ENCODE peak calls at places on chromosomes 16 and 17, in nine cellular contexts. N, K, G, I, J, B, L, S and E are unnamed samples.

GRCh38 chr16:19532601-19533000 is 8.9 kb downstream of the CCP110 start:
- DNase-seq in N (no peak), K (no peak), G (no peak), I (no peak), J (no peak), B (no peak), L (no peak), S (no peak), E (no peak)

GRCh38 chr17:21689604-21690003 is 2.7 kb upstream of the KCNJ18 start:
- DNase-seq in N (no peak), K (peak), G (peak), I (peak), J (peak), B (peak), L (no peak), S (no peak), E (no peak)

GRCh38 chr17:75920045-75920560 is 15.4 kb upstream of the MRPL38 start:
- DNase-seq in N (no peak), K (no peak), G (no peak), I (peak), J (no peak), B (peak), L (no peak), S (no peak), E (no peak)

GRCh38 chr16:83305092-83305491 is 502.7 kb upstream of the HSBP1 start:
- DNase-seq in N (no peak), K (peak), G (no peak), I (peak), J (peak), B (no peak), L (no peak), S (no peak), E (no peak)

GRCh38 chr17:55757659-55758058 is 6.8 kb downstream of the PCTP start:
- DNase-seq in N (peak), K (no peak), G (no peak), I (no peak), J (no peak), B (no peak), L (no peak), S (no peak), E (no peak)

GRCh38 chr17:40903129-40903847 is 18.2 kb upstream of the KRT20 start:
- DNase-seq in N (peak), K (peak), G (no peak), I (no peak), J (no peak), B (no peak), L (no peak), S (no peak), E (no peak)

GRCh38 chr16:66516172-66516807 is 33.6 kb downstream of the TK2 start:
- DNase-seq in N (no peak), K (no peak), G (no peak), I (peak), J (no peak), B (no peak), L (no peak), S (no peak), E (no peak)

GRCh38 chr17:11950771-11951519 is 46.3 kb downstream of the ZNF18 start:
- DNase-seq in N (no peak), K (peak), G (no peak), I (no peak), J (no peak), B (no peak), L (no peak), S (no peak), E (no peak)

GRCh38 chr16:50309527-50310307 is 43.4 kb downstream of the ADCY7 start:
- DNase-seq in N (no peak), K (peak), G (no peak), I (peak), J (no peak), B (peak), L (no peak), S (no peak), E (no peak)

GRCh38 chr17:1109606-1110523 is 69.9 kb downstream of the ABR start:
- DNase-seq in N (no peak), K (peak), G (peak), I (peak), J (no peak), B (peak), L (peak), S (peak), E (no peak)

GRCh38 chr16:84929421-84930297 is 81.7 kb downstream of the ZDHHC7 start:
- DNase-seq in N (no peak), K (no peak), G (peak), I (peak), J (no peak), B (no peak), L (no peak), S (no peak), E (no peak)

GRCh38 chr16:55294947-55295346 is 29.1 kb upstream of the IRX6 start:
- DNase-seq in N (no peak), K (no peak), G (peak), I (no peak), J (no peak), B (no peak), L (no peak), S (no peak), E (no peak)

GRCh38 chr17:58520843-58521430 is 6.5 kb upstream of the MTMR4 start:
- DNase-seq in N (no peak), K (peak), G (no peak), I (peak), J (no peak), B (no peak), L (no peak), S (peak), E (peak)

GRCh38 chr16:1330260-1330914 is 3.1 kb upstream of the BAIAP3 start:
- DNase-seq in N (no peak), K (no peak), G (no peak), I (no peak), J (no peak), B (no peak), L (no peak), S (no peak), E (no peak)

GRCh38 chr17:41905172-41905571 is 13.6 kb downstream of the ACLY start:
- DNase-seq in N (no peak), K (no peak), G (no peak), I (no peak), J (no peak), B (no peak), L (no peak), S (no peak), E (no peak)

GRCh38 chr17:20304961-20305360 is 162.4 kb downstream of the LGALS9B start:
- DNase-seq in N (no peak), K (no peak), G (no peak), I (no peak), J (no peak), B (no peak), L (no peak), S (no peak), E (no peak)

GRCh38 chr17:20791626-20792025 is 212.1 kb downstream of the CDRT15L2 start:
- DNase-seq in N (no peak), K (no peak), G (no peak), I (no peak), J (no peak), B (no peak), L (no peak), S (no peak), E (no peak)

GRCh38 chr17:27544350-27545131 is 86.4 kb upstream of the LGALS9 start:
- DNase-seq in N (peak), K (peak), G (no peak), I (peak), J (peak), B (no peak), L (no peak), S (no peak), E (peak)

GRCh38 chr16:29899516-29900101 is at the start of gene SEZ6L2:
- DNase-seq in N (peak), K (peak), G (no peak), I (peak), J (peak), B (peak), L (no peak), S (peak), E (no peak)

GRCh38 chr17:79005063-79005861 is 4.3 kb downstream of the CANT1 start:
- DNase-seq in N (no peak), K (no peak), G (no peak), I (peak), J (no peak), B (no peak), L (no peak), S (no peak), E (no peak)

GRCh38 chr16:82633964-82634600 is 7.3 kb downstream of the CDH13 start:
- DNase-seq in N (no peak), K (peak), G (peak), I (peak), J (no peak), B (no peak), L (no peak), S (no peak), E (no peak)

GRCh38 chr16:26365555-26365954 is 673.8 kb downstream of the HS3ST4 start:
- DNase-seq in N (no peak), K (no peak), G (no peak), I (no peak), J (no peak), B (no peak), L (no peak), S (no peak), E (no peak)

GRCh38 chr17:37273419-37274051 is 102.2 kb upstream of the C17orf78 start:
- DNase-seq in N (no peak), K (no peak), G (no peak), I (no peak), J (no peak), B (no peak), L (no peak), S (no peak), E (no peak)

DNA sequence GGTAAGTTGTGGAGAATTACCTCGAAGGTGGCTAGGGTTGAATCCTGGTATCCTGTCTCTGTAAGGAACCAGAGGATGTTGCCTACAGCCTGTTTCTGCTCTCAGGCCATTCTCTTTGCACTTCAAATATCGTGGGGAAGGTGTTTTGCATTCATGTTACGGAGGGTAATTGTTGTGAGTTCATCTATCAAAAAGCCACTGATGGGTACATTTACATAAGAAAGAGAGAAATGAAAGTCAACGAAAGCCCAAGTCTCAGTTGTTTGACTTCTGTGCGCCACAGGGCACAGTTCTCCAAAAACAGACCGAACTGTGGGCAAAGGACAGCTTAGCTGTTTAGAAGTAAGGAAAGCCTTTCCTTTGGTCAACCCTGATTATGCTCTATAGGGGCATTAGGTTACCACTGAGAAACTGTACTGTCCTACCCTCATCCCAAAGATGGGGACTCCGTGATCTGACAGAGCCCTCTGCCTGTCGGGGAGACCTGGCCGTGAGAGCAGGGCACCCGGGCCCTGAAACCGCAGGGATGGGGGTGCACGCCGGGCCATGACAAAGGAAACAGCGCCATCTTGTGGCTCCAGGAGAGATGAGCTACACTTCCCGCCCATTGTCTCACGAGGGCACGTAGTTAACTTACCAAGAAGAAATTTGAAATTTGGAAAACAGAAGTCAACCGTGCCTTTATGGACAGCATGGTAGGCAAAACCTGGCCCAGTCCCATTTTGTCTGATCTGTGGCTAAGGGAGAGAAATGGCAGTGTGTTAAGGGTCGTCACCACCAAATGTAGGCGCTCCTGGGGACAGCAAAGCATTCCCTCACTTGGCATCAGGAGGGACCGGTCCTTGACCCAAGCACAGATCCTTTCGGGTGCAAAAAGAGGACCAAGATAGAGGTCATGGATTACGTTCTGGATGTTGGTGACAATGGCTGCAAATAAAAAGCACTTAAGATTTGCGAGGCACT is 74.5 kb upstream of the DYNLRB2 start:
- DNase-seq in N (peak), K (peak), G (peak), I (peak), J (peak), B (peak), L (peak), S (peak), E (peak)
- TF ChIP-seq CTCF in N (peak), K (peak), G (peak), I (peak), J (peak), B (peak), L (peak), S (peak), E (peak)

GRCh38 chr17:65556014-65556909 is 5.2 kb downstream of the AXIN2 start:
- DNase-seq in N (peak), K (peak), G (peak), I (peak), J (peak), B (peak), L (peak), S (peak), E (peak)

GRCh38 chr17:65553646-65554567 is 7.5 kb downstream of the AXIN2 start:
- DNase-seq in N (no peak), K (no peak), G (no peak), I (no peak), J (no peak), B (no peak), L (no peak), S (no peak), E (no peak)

GRCh38 chr17:65556910-65557348 is 4.5 kb downstream of the AXIN2 start:
- DNase-seq in N (no peak), K (no peak), G (no peak), I (peak), J (no peak), B (no peak), L (no peak), S (no peak), E (no peak)

GRCh38 chr17:65553009-65553645 is 8.3 kb downstream of the AXIN2 start:
- DNase-seq in N (no peak), K (no peak), G (no peak), I (peak), J (no peak), B (no peak), L (no peak), S (no peak), E (no peak)

GRCh38 chr17:65554568-65555223 is 6.8 kb downstream of the AXIN2 start:
- DNase-seq in N (no peak), K (no peak), G (peak), I (peak), J (no peak), B (peak), L (no peak), S (no peak), E (no peak)
- TF ChIP-seq CTCF in N (no peak), K (no peak), G (peak), I (peak), J (peak), B (no peak), L (no peak), S (no peak), E (no peak)

GRCh38 chr16:89325861-89326471 is 108.5 kb downstream of the ZNF778 start:
- DNase-seq in N (peak), K (peak), G (no peak), I (peak), J (no peak), B (peak), L (no peak), S (no peak), E (no peak)
- TF ChIP-seq CTCF in N (no peak), K (no peak), G (no peak), I (no peak), J (no peak), B (no peak), L (no peak), S (no peak), E (no peak)

DNA sequence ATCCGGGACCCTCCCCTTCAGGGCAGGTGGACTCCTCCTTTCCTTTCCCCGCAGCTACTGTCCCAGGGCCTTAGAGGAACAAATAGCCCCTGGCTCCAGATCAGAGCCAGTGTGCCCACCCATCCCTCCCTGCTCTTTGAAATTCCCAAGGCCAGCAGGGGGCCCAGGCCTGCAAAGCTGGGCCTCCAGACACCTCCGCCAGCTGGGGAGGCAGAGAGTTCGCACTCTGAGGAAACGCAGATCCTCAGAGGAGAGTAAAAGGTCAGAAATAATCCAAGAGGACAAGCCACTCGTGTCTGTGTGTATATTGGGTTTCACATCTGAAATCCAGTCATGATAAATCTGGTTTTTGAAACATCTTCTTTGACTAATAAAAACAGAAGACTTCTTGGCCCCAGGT is 44.7 kb upstream of the TBX2 start:
- DNase-seq in N (no peak), K (no peak), G (no peak), I (no peak), J (no peak), B (no peak), L (no peak), S (no peak), E (no peak)
- TF ChIP-seq CTCF in N (no peak), K (no peak), G (no peak), I (no peak), J (no peak), B (no peak), L (peak), S (no peak), E (no peak)

GRCh38 chr17:80650339-80650672 is 105.7 kb downstream of the RPTOR start:
- DNase-seq in N (no peak), K (no peak), G (no peak), I (no peak), J (no peak), B (no peak), L (no peak), S (no peak), E (no peak)
- TF ChIP-seq CTCF in N (no peak), K (no peak), G (no peak), I (no peak), J (no peak), B (no peak), L (no peak), S (no peak), E (no peak)

GRCh38 chr16:57024894-57025680 is 35.7 kb downstream of the NLRC5 start:
- DNase-seq in N (no peak), K (no peak), G (no peak), I (no peak), J (no peak), B (no peak), L (no peak), S (no peak), E (no peak)
- TF ChIP-seq CTCF in N (no peak), K (no peak), G (no peak), I (no peak), J (no peak), B (no peak), L (no peak), S (no peak), E (no peak)

GRCh38 chr17:80991645-80992076 is at the start of gene CHMP6:
- DNase-seq in N (peak), K (peak), G (peak), I (peak), J (no peak), B (peak), L (peak), S (peak), E (no peak)
- TF ChIP-seq CTCF in N (no peak), K (no peak), G (peak), I (no peak), J (no peak), B (no peak), L (peak), S (peak), E (peak)

DNA sequence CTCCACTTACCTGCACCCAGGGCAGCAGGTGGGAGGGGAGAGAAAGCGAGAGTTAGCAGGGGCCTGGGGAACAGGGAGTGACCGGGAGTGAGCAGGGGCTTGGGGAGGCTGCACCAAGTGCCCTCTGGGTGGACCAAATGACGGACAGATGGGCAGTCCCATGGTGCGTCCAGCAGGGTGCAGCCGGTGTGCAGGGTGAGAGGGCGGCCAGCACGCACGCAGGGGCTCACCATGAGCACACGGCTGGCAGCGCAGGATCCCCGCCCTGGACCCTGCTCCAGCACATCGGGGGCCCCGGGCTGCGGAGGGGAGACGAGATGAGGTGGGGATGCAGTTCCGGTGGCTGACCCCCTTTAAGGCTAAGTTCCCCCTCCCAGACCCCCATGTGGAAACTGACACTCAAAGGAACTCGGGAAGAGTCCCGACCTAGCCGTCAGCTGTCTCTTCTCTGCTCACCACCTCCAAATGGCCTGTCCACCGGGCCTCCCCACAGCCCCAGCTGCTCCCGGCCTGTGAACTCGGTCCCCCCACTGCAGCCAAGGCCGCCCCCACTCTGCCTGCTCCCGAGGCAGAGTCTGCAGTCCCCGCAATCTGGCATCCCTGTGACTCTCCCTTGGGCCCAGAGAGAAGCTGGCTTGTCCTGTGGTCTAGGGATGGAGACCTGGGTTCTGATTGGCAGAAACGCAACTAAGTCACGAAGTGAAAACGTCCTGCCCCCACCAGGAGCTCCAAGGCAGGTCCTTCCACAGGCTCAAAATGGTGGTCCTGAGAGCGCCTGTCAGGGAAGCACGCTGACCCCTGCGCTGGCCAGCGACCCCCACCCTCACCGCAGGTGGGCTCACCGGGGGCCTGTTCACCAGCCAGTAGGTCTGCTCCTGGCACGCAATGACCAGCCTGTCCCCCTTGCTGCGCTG is 2.9 kb downstream of the RGS11 start:
- DNase-seq in N (no peak), K (no peak), G (no peak), I (peak), J (no peak), B (no peak), L (no peak), S (no peak), E (no peak)
- TF ChIP-seq CTCF in N (no peak), K (no peak), G (no peak), I (no peak), J (no peak), B (no peak), L (no peak), S (no peak), E (no peak)